ENCODE peak calls at places on chromosomes 5 and 9, in eight cellular contexts. B, S, J, O, R, A, M and Q are unnamed samples.

GRCh38 chr5:62592558-62592957 is 13.9 kb downstream of the LRRC70 start:
- DNase-seq in B (no peak), S (no peak), J (no peak), O (no peak), R (no peak), A (no peak), M (no peak), Q (no peak)

GRCh38 chr9:118609355-118610044 is 759.7 kb downstream of the BRINP1 start:
- DNase-seq in B (no peak), S (no peak), J (no peak), O (peak; percentile 58), R (no peak), A (peak; percentile 46), M (no peak), Q (no peak)

GRCh38 chr5:113127021-113127420 is 150.4 kb downstream of the DCP2 start:
- DNase-seq in B (no peak), S (no peak), J (no peak), O (no peak), R (no peak), A (no peak), M (no peak), Q (no peak)

GRCh38 chr5:174354571-174354970 is 309.1 kb downstream of the NSG2 start:
- DNase-seq in B (no peak), S (no peak), J (no peak), O (peak; percentile 78), R (no peak), A (no peak), M (no peak), Q (no peak)

GRCh38 chr9:134057751-134058701 is 9.8 kb downstream of the BRD3 start:
- DNase-seq in B (peak; percentile 13), S (no peak), J (no peak), O (no peak), R (peak; percentile 56), A (no peak), M (no peak), Q (no peak)

GRCh38 chr5:39076757-39077475 is 2.7 kb upstream of the RICTOR start:
- DNase-seq in B (no peak), S (peak; percentile 49), J (no peak), O (peak; percentile 45), R (no peak), A (peak; percentile 96), M (no peak), Q (no peak)

GRCh38 chr5:78594946-78595921 is 53.3 kb downstream of the LHFPL2 start:
- DNase-seq in B (no peak), S (no peak), J (peak; percentile 43), O (peak; percentile 100), R (peak; percentile 54), A (peak; percentile 99), M (peak; percentile 96), Q (peak; percentile 98)

GRCh38 chr5:136084698-136085097 is 47.9 kb upstream of the SMAD5 start:
- DNase-seq in B (peak; percentile 69), S (no peak), J (peak; percentile 65), O (no peak), R (no peak), A (no peak), M (no peak), Q (no peak)

GRCh38 chr5:150057996-150058395 is 28.4 kb downstream of the CSF1R start:
- DNase-seq in B (no peak), S (no peak), J (no peak), O (no peak), R (no peak), A (no peak), M (no peak), Q (no peak)

GRCh38 chr9:100472725-100473261 is at the start of gene TMEFF1:
- DNase-seq in B (peak; percentile 23), S (peak; percentile 85), J (no peak), O (peak; percentile 41), R (peak; percentile 25), A (no peak), M (no peak), Q (no peak)

GRCh38 chr5:102701748-102702147 is 53.4 kb upstream of the PAM start:
- DNase-seq in B (no peak), S (no peak), J (no peak), O (no peak), R (no peak), A (no peak), M (no peak), Q (no peak)

GRCh38 chr5:68290260-68290674 is 74.7 kb downstream of the PIK3R1 start:
- DNase-seq in B (peak; percentile 25), S (no peak), J (peak; percentile 41), O (peak; percentile 65), R (no peak), A (no peak), M (no peak), Q (peak; percentile 19)

GRCh38 chr5:115424446-115424845 is 120.1 kb downstream of the FEM1C start:
- DNase-seq in B (no peak), S (no peak), J (no peak), O (no peak), R (no peak), A (no peak), M (no peak), Q (no peak)

GRCh38 chr5:145110826-145111225 is 724.3 kb downstream of the PRELID2 start:
- DNase-seq in B (no peak), S (no peak), J (no peak), O (no peak), R (no peak), A (no peak), M (no peak), Q (no peak)

GRCh38 chr9:105283795-105284194 is 39.3 kb downstream of the SLC44A1 start:
- DNase-seq in B (no peak), S (no peak), J (no peak), O (no peak), R (no peak), A (no peak), M (no peak), Q (no peak)

GRCh38 chr5:112024769-112025168 is 267.8 kb upstream of the NREP start:
- DNase-seq in B (no peak), S (no peak), J (no peak), O (no peak), R (no peak), A (no peak), M (no peak), Q (no peak)

DNA sequence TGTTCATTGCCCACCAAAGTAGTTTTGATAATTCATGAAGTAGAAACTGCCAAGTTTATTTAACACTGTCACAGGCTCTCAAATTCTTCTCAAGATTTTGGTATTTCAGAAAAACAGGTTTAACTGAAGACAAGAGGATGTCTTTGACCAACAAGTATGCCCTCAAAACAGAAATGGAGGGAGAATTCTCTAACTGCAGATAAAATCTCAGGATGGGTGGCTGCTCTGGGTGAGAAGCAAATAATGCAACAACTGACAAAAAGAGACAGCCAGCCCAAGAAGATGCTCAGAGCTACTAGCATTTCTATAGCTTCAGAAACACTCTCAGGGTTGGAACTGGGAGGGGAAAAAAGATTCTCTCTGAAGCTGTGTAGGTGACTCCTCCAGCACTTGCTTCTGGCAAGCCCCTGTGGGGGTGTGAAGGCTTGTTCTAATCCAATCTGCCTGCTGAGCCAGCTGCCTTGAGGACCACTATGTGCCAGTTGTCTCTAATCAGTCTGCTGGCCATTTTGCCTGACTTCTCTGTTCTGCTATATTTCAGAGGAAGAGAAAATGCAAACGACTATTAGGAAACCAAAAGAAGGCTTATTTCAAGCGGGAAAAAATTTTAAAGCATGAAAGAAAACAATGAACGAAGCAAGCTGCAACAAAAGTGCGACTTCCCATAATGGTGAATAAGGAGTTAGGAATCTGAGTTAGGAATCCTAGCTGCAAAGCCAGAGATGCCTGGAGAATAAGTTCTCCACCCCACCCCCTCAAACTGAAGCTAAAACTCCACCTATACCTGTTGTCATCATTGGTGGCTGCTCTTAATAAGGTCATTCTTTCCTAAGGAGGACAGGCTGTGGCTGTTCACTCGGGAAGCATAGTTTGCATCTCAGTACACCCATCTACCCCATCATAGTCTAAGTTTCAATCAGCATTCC is 147.5 kb downstream of the GNAQ start:
- DNase-seq in B (no peak), S (no peak), J (no peak), O (peak; percentile 81), R (no peak), A (peak; percentile 90), M (no peak), Q (peak; percentile 29)
- H3K4me3 ChIP-seq in B (no peak overlapping the region), S (no peak overlapping the region), J (no peak overlapping the region), O (no peak overlapping the region), R (no peak overlapping the region), A (peak overlapping the region; percentile 20), M (no peak overlapping the region), Q (no peak overlapping the region)

DNA sequence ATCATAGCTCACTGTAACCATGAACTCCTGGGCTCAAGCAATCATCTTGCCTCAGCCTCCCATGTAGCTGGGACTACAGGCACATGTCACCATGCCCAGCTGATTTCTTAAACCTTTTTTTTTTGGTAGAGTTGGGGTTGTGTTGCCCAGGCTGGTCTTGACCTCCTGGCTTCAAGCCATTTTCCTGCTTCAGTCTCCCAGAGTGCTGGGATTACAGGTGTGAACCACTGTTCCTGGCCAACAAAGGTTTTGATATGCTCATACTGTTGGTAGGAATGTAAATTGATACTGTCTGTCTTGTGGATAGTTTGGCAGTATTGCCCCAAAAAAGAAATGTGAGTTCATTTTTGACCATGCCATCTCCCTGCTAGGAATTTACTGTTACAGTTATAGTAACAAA is 77.4 kb upstream of the TMEM171 start:
- DNase-seq in B (no peak), S (no peak), J (no peak), O (no peak), R (no peak), A (no peak), M (no peak), Q (no peak)
- TF ChIP-seq CTCF in B (no peak), S (no peak), J (no peak), O (no peak), R (no peak), A (no peak), M (no peak), Q (no peak)

DNA sequence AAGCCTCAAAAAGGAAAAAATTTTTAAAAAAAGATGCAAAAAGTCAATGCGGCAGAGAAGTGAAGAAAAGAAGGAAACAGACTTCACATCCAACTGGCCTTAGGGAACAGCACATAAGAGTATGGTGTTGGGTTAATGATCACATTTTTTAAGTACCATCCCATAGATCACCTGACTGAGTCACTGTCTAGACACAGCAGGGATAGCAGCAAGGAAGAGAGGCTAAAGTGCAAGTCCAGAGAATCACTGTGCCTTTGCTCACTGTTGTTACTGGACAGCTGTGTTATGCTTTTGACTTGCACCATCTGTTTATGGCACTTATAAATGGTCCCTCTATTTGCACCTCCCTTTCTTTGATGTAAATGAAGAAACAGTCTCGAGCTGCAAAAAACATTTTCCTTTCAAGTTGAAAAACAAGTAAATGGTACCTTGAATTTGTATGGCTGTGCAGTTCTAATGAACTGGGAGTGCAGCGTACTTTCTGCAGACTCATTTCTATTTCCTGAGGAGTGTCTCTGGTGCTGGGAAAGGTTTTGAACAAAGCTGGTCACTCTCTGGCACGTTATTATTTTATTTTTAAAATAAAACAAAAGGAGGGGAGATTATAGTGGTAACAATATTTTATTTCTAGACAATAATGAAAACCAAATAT is 84.2 kb downstream of the TRPM6 start:
- DNase-seq in B (no peak), S (no peak), J (no peak), O (no peak), R (no peak), A (no peak), M (no peak), Q (no peak)
- H3K4me3 ChIP-seq in B (no peak overlapping the region), S (no peak overlapping the region), J (no peak overlapping the region), O (no peak overlapping the region), R (no peak overlapping the region), A (no peak overlapping the region), M (no peak overlapping the region), Q (no peak overlapping the region)

DNA sequence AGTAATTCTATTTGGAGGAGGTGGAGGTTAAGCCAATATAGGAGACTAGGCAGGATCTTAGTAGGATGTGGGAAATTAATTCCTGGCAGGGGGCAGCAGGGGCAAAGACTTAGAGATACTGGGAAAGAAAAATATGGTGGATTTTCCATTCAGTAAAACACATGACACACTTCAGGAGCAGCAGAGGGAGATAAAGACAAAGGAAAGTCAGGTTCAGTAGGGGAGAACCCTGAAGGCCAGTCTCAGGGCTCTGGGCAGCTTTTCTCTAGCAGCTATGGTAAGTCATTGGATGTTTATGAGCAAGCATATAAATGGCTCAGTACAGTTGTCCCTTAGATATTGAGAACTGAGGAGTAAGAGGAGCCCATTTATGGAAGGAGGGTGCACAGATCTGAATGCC is 105.5 kb downstream of the PJA2 start:
- DNase-seq in B (no peak), S (no peak), J (no peak), O (no peak), R (no peak), A (no peak), M (no peak), Q (no peak)
- TF ChIP-seq CTCF in B (no peak), S (no peak), J (no peak), O (no peak), R (no peak), A (no peak), M (no peak), Q (no peak)